ENCODE peak calls at places on chromosomes 16 and 17, in five cellular contexts. X is hepatocyte, Z is PC-3, F is HCT116, E is Karpas-422. T is an unnamed sample.

GRCh38 chr16:49701867-49702494 is 153.9 kb downstream of the ZNF423 start:
- DNase-seq in X (peak; percentile 66), Z (no peak), F (no peak), E (no peak), T (no peak)

GRCh38 chr16:54930034-54930938 is at the start of gene IRX5:
- DNase-seq in X (peak; percentile 95), Z (peak; percentile 12), F (peak; percentile 63), E (peak; percentile 93), T (peak; percentile 89)

GRCh38 chr17:16419074-16419928 is 3.9 kb downstream of the TRPV2 start:
- DNase-seq in X (peak; percentile 84), Z (peak; percentile 94), F (no peak), E (no peak), T (no peak)

GRCh38 chr17:29219378-29220047 is 27.1 kb upstream of the CRYBA1 start:
- DNase-seq in X (peak; percentile 92), Z (peak; percentile 82), F (peak; percentile 63), E (peak; percentile 81), T (peak; percentile 84)

GRCh38 chr17:16986391-16986790 is 14.5 kb upstream of the TNFRSF13B start:
- DNase-seq in X (peak; percentile 31), Z (peak; percentile 36), F (no peak), E (peak; percentile 34), T (no peak)

GRCh38 chr17:49971848-49972485 is 3.0 kb downstream of the DLX4 start:
- DNase-seq in X (peak; percentile 51), Z (no peak), F (no peak), E (no peak), T (no peak)

GRCh38 chr17:72338847-72339790 is 218.3 kb downstream of the SOX9 start:
- DNase-seq in X (peak; percentile 71), Z (peak; percentile 97), F (peak; percentile 91), E (no peak), T (no peak)

GRCh38 chr16:11297492-11298142 is 16.5 kb upstream of the PRM1 start:
- DNase-seq in X (peak; percentile 74), Z (no peak), F (no peak), E (peak; percentile 85), T (peak; percentile 96)

GRCh38 chr17:59392973-59393679 is 61.7 kb downstream of the YPEL2 start:
- DNase-seq in X (no peak), Z (no peak), F (no peak), E (no peak), T (no peak)

GRCh38 chr17:27741361-27741861 is 58.9 kb downstream of the NOS2 start:
- DNase-seq in X (no peak), Z (no peak), F (no peak), E (no peak), T (no peak)

GRCh38 chr16:65377131-65377649 is 255.3 kb upstream of the CDH11 start:
- DNase-seq in X (no peak), Z (peak; percentile 31), F (no peak), E (no peak), T (no peak)

GRCh38 chr16:68732741-68733399 is 4.2 kb upstream of the CDH1 start:
- DNase-seq in X (no peak), Z (no peak), F (no peak), E (no peak), T (no peak)

GRCh38 chr17:46876353-46876887 is 25.0 kb downstream of the WNT9B start:
- DNase-seq in X (peak; percentile 73), Z (peak; percentile 79), F (peak; percentile 61), E (peak; percentile 74), T (peak; percentile 71)

GRCh38 chr17:18043491-18043890 is 4.3 kb downstream of the GID4 start:
- DNase-seq in X (peak; percentile 26), Z (peak; percentile 61), F (peak; percentile 12), E (peak; percentile 55), T (peak; percentile 33)

GRCh38 chr16:77414752-77415231 is 20.0 kb downstream of the ADAMTS18 start:
- DNase-seq in X (no peak), Z (peak; percentile 89), F (no peak), E (no peak), T (no peak)

GRCh38 chr17:64001763-64002529 is 3.8 kb downstream of the PRR29 start:
- DNase-seq in X (no peak), Z (no peak), F (no peak), E (no peak), T (no peak)

GRCh38 chr16:86396318-86396882 is 113.9 kb upstream of the FOXF1 start:
- DNase-seq in X (peak; percentile 60), Z (no peak), F (no peak), E (no peak), T (no peak)

GRCh38 chr17:40329981-40330794 is 21.2 kb downstream of the RARA start:
- DNase-seq in X (no peak), Z (no peak), F (no peak), E (peak; percentile 59), T (no peak)

GRCh38 chr17:76528528-76529223 is 8.8 kb downstream of the CYGB start:
- DNase-seq in X (no peak), Z (no peak), F (no peak), E (peak; percentile 75), T (peak; percentile 85)

GRCh38 chr17:33086041-33086440 is 94.4 kb downstream of the SPACA3 start:
- DNase-seq in X (no peak), Z (no peak), F (no peak), E (no peak), T (no peak)

GRCh38 chr17:80816241-80817103 is 175.2 kb upstream of the CHMP6 start:
- DNase-seq in X (no peak), Z (no peak), F (no peak), E (no peak), T (no peak)

GRCh38 chr16:8109510-8110369 is 480.6 kb downstream of the TMEM114 start:
- DNase-seq in X (no peak), Z (no peak), F (no peak), E (no peak), T (no peak)

GRCh38 chr16:74896389-74897370 is 88.2 kb downstream of the WDR59 start:
- DNase-seq in X (no peak), Z (peak; percentile 76), F (peak; percentile 27), E (no peak), T (no peak)

GRCh38 chr17:60901222-60901621 is 223.6 kb downstream of the BCAS3 start:
- DNase-seq in X (no peak), Z (peak; percentile 17), F (no peak), E (no peak), T (no peak)

GRCh38 chr16:72502654-72503005 is 330.7 kb upstream of the PMFBP1 start:
- DNase-seq in X (no peak), Z (no peak), F (no peak), E (no peak), T (no peak)

GRCh38 chr17:17568772-17569195 is 22.7 kb downstream of the PEMT start:
- DNase-seq in X (peak; percentile 81), Z (peak; percentile 85), F (peak; percentile 10), E (peak; percentile 84), T (peak; percentile 52)

GRCh38 chr17:1999557-2000251 is 25.4 kb downstream of the RTN4RL1 start:
- DNase-seq in X (peak; percentile 71), Z (peak; percentile 19), F (no peak), E (peak; percentile 44), T (no peak)

GRCh38 chr16:83456934-83457333 is 350.8 kb upstream of the HSBP1 start:
- DNase-seq in X (no peak), Z (no peak), F (no peak), E (no peak), T (no peak)

GRCh38 chr16:83453977-83454376 is 353.8 kb upstream of the HSBP1 start:
- DNase-seq in X (no peak), Z (no peak), F (no peak), E (peak; percentile 58), T (no peak)

GRCh38 chr16:83458612-83459011 is 349.2 kb upstream of the HSBP1 start:
- DNase-seq in X (no peak), Z (no peak), F (no peak), E (no peak), T (no peak)
- H3K4me2 ChIP-seq in X (no peak overlapping the region), Z (no peak overlapping the region), F (no peak overlapping the region), E (no peak overlapping the region), T (peak overlapping the region; percentile 13)

GRCh38 chr16:51657844-51658243 is 506.8 kb upstream of the SALL1 start:
- DNase-seq in X (no peak), Z (no peak), F (no peak), E (no peak), T (no peak)
- H3K27ac ChIP-seq in X (no peak overlapping the region), Z (no peak overlapping the region), F (no peak overlapping the region), E (no peak overlapping the region), T (no peak overlapping the region)

DNA sequence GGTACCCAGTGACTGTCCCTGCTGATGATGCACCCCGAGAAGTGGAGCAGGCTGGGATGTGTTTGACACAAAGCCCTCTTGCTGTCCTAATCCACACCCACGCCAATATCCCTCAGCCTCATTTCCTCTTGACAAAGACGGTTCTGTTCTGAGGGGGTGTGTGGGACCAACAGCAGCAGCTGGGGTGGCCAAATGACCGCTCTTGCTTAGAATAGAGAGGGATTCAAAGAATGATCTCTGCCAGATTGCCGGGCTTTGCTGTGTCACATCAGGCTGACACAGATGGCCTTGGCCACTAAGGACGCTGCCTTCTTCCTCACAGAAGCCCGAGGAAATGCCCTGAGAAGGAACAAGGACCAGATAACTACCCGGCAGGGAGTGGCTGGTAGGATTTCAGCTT is 250.7 kb downstream of the NTN1 start:
- DNase-seq in X (no peak), Z (no peak), F (no peak), E (no peak), T (no peak)
- H3K9me2 ChIP-seq in X (no peaks in the 10 kb centered on the region), Z (no peaks in the 10 kb centered on the region), F (no peaks in the 10 kb centered on the region), E (no peaks in the 10 kb centered on the region), T (no peaks in the 10 kb centered on the region)

GRCh38 chr17:41664172-41664457 is 24.6 kb upstream of the EIF1 start:
- DNase-seq in X (no peak), Z (no peak), F (no peak), E (no peak), T (no peak)

GRCh38 chr17:41665566-41666335 is 22.9 kb upstream of the EIF1 start:
- DNase-seq in X (peak; percentile 95), Z (peak; percentile 86), F (peak; percentile 66), E (peak; percentile 96), T (peak; percentile 90)

GRCh38 chr17:41663451-41664171 is 25.1 kb upstream of the EIF1 start:
- DNase-seq in X (no peak), Z (no peak), F (no peak), E (no peak), T (no peak)

GRCh38 chr17:41666336-41666680 is 22.4 kb upstream of the EIF1 start:
- DNase-seq in X (peak; percentile 75), Z (peak; percentile 18), F (no peak), E (peak; percentile 70), T (peak; percentile 77)

DNA sequence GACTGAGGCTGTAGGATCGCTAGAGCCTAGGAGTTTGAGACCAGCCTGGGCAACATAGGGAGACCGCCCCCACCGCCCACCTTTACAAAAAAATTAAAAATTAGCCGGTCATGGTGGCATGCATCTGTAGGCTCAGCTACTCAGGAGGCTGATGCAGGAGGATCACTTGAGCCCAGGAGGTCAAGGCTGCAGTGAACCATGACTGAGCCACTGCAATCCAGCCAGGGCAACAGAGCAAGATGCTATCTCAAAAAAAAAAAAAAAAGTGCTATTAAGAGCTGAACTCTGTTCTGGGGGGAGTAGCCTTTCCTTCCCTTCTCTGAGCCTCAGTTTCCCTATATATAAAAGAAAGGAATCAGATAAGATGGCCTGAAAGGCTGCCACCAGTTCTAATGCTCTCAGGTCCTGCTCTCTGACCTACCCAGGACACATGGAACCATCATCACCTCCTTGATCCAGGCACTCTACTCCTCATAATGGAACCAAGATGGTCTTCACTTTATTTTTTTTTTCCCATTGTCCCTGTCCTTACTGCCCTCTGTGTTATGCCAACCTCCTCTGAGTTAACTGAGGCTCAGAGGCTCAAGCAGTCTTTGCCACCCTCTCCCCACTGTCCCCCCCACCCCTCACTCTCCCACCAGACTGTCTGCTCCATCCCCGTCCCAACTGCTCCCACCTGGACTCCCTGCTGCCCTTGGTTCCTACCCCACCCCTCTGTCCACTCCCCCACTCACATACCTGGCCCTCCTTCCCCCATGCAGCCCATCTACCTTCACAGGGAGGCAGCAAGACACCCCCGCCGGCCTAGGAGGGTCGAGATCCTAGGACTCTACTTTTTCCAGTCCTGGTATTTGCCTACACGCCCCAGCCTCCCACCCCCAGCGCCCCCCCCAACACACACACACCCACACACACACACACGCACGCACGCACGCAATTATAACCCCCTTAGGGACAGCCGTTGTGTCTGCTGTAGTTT is 23.8 kb upstream of the EIF1 start:
- DNase-seq in X (no peak), Z (no peak), F (no peak), E (no peak), T (no peak)
- H3K4me2 ChIP-seq in X (peak overlapping the region; percentile 96), Z (peak overlapping the region; percentile 95), F (peak overlapping the region; percentile 82), E (peak overlapping the region; percentile 94), T (peak overlapping the region; percentile 82)